ENCODE peak calls at places on chromosomes 12 and 14, in four cellular contexts. J is thoracic aorta, U is T-helper 2 cell, F is posterior cingulate gyrus. D is an unnamed sample.

GRCh38 chr14:101556566-101557320 is 4.6 kb upstream of the DIO3 start:
- DNase-seq in F (no peak), U (no peak), J (no peak), D (no peak)

GRCh38 chr12:54292083-54292930 is 8.5 kb downstream of the NFE2 start:
- DNase-seq in J (no peak), U (no peak), F (no peak), D (no peak)

GRCh38 chr12:72574138-72574537 is 302.0 kb downstream of the TRHDE start:
- DNase-seq in J (no peak), U (no peak), F (no peak), D (no peak)

GRCh38 chr14:64549805-64550538 is at the start of gene PPP1R36:
- DNase-seq in U (no peak), F (no peak), J (no peak), D (no peak)

GRCh38 chr14:70045715-70046535 is 142.8 kb downstream of the SLC8A3 start:
- DNase-seq in F (peak), U (no peak), J (no peak), D (peak)

GRCh38 chr12:1575287-1575798 is 19.0 kb downstream of the FBXL14 start:
- DNase-seq in U (no peak), J (no peak), F (no peak), D (peak)

GRCh38 chr14:30993071-30993470 is 32.4 kb upstream of the AP4S1 start:
- DNase-seq in U (no peak), J (no peak), F (no peak), D (no peak)

GRCh38 chr14:49892301-49892635 is 614 bp upstream of the ARF6 start:
- DNase-seq in U (peak), F (peak), J (peak), D (peak)

GRCh38 chr14:105489607-105490317 is 1.3 kb upstream of the TEDC1 start:
- DNase-seq in F (peak), U (peak), J (no peak), D (peak)